ENCODE peak calls at places on chromosomes 5 and 9, in five cellular contexts. V is IMR-90, H is GM12878, M is HepG2, T is SK-N-SH. Y is an unnamed sample.

GRCh38 chr5:56279979-56280378 is 46.8 kb upstream of the ANKRD55 start:
- DNase-seq in V (peak), H (no peak), M (peak), T (no peak), Y (no peak)

GRCh38 chr5:172389578-172390112 is 64.7 kb downstream of the SH3PXD2B start:
- DNase-seq in V (no peak), H (no peak), M (no peak), T (no peak), Y (no peak)

GRCh38 chr9:74277532-74277931 is 219.6 kb upstream of the RORB start:
- DNase-seq in V (no peak), H (peak), M (no peak), T (no peak), Y (no peak)

GRCh38 chr5:101915559-101915958 is 380.5 kb downstream of the SLCO4C1 start:
- DNase-seq in V (no peak), H (no peak), M (no peak), T (no peak), Y (peak)

GRCh38 chr5:1298723-1299510 is 4.0 kb upstream of the TERT start:
- DNase-seq in V (no peak), H (no peak), M (no peak), T (no peak), Y (no peak)

GRCh38 chr5:58025825-58026224 is 434.1 kb downstream of the PLK2 start:
- DNase-seq in V (no peak), H (no peak), M (no peak), T (no peak), Y (no peak)

GRCh38 chr5:91266184-91266705 is 116.9 kb downstream of the ARRDC3 start:
- DNase-seq in V (peak), H (no peak), M (no peak), T (peak), Y (peak)

GRCh38 chr5:42812620-42813019 is 928 bp upstream of the SELENOP start:
- DNase-seq in V (no peak), H (no peak), M (no peak), T (no peak), Y (no peak)

GRCh38 chr5:107673106-107673367 is 2.3 kb upstream of the EFNA5 start:
- DNase-seq in V (peak), H (no peak), M (no peak), T (no peak), Y (no peak)

GRCh38 chr9:127583605-127584053 is 28.4 kb upstream of the STXBP1 start:
- DNase-seq in V (peak), H (no peak), M (no peak), T (no peak), Y (no peak)

GRCh38 chr5:36876389-36876964 is at the start of gene NIPBL:
- DNase-seq in V (peak), H (peak), M (peak), T (peak), Y (peak)

GRCh38 chr5:80782626-80783025 is 127.8 kb upstream of the DHFR start:
- DNase-seq in V (no peak), H (no peak), M (no peak), T (no peak), Y (no peak)

GRCh38 chr9:32431196-32431595 is 46.8 kb downstream of the ACO1 start:
- DNase-seq in V (peak), H (no peak), M (no peak), T (no peak), Y (no peak)

GRCh38 chr5:99646011-99646647 is 717.3 kb upstream of the CHD1 start:
- DNase-seq in V (no peak), H (no peak), M (no peak), T (no peak), Y (no peak)
- TF ChIP-seq RFX5 in V (no peak), H (no peak), M (no peak), T (no peak), Y (no peak)

GRCh38 chr9:129408535-129409215 is 212.2 kb downstream of the C9orf50 start:
- DNase-seq in V (no peak), H (no peak), M (no peak), T (peak), Y (no peak)
- H3K27ac ChIP-seq in V (no peak), H (no peak), M (no peak), T (peak), Y (peak)

DNA sequence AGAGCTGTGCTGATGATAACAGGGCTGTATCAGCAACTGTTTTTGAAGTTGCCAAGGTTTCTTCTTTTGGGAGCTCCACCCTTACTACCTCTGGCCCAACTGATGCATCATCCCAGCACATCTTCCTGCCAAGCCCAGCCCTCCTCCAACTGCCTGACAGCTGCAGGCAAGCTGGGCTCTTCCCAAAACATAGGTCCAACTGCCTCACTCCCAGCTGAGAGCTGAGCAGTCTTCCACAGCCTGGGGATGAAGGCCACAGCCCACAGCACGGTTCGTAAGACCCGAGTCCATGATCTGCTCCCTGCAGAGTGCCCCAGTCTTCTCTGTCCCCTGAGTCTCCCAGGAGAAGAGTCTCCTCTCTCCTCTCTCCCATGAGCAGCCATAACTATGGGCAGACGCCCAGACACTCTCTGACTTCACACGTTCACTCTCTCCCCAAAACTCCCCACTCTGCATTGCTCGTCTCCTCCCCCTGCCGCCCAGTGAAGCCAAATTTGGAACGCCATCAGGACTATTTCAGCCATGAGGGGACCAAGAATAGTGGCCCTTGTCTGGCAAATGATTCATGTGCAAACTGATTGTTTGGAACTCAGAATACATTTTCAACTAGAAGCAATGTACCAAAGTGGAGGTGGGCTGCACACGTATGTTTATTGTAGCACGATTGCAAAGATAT is 21.0 kb downstream of the CMBL start:
- DNase-seq in V (peak), H (no peak), M (no peak), T (no peak), Y (no peak)
- TF ChIP-seq RFX5 in V (no peak), H (no peak), M (no peak), T (no peak), Y (no peak)

GRCh38 chr5:112366987-112367386 is 52.1 kb downstream of the EPB41L4A start:
- DNase-seq in V (no peak), H (no peak), M (peak), T (peak), Y (peak)
- H3K27ac ChIP-seq in V (no peak), H (no peak), M (no peak), T (no peak), Y (no peak)

GRCh38 chr5:10988637-10989036 is 227.6 kb upstream of the DAP start:
- DNase-seq in V (no peak), H (no peak), M (no peak), T (no peak), Y (no peak)
- TF ChIP-seq RFX5 in V (no peak), H (no peak), M (no peak), T (no peak), Y (no peak)

GRCh38 chr5:16863380-16864007 is 72.6 kb downstream of the MYO10 start:
- DNase-seq in V (no peak), H (no peak), M (no peak), T (no peak), Y (no peak)
- H3K27ac ChIP-seq in V (peak), H (no peak), M (no peak), T (no peak), Y (peak)

DNA sequence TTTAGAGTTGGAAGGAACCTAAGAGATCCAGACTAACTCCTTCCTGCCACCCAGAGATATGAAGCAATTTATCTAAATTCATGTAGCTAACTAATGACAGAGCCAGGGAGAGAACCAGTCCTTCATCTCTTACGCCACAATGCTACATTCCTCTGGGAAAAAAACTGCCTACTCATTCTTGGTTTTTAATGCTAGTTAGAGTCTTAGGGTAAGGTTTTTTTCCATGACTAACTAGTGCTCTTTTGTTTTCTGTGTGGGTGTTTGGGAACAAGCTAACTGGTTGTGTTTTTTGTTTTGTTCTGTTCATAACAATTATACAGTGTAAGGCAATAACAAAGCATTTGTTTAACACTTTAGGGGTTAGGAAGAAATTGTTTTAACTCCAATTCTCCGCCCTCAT is 52.4 kb downstream of the SLC44A1 start:
- DNase-seq in V (peak), H (no peak), M (peak), T (no peak), Y (peak)
- TF ChIP-seq RFX5 in V (no peak), H (no peak), M (no peak), T (no peak), Y (no peak)

GRCh38 chr5:150038547-150038946 is 38.0 kb downstream of the HMGXB3 start:
- DNase-seq in V (no peak), H (no peak), M (no peak), T (no peak), Y (no peak)

GRCh38 chr5:150035139-150035893 is 34.8 kb downstream of the HMGXB3 start:
- DNase-seq in V (no peak), H (peak), M (no peak), T (no peak), Y (no peak)

GRCh38 chr5:150034677-150035076 is 34.1 kb downstream of the HMGXB3 start:
- DNase-seq in V (peak), H (no peak), M (no peak), T (no peak), Y (no peak)

GRCh38 chr5:150033334-150033733 is 32.8 kb downstream of the HMGXB3 start:
- DNase-seq in V (no peak), H (no peak), M (no peak), T (no peak), Y (no peak)

GRCh38 chr5:150036513-150036912 is 36.0 kb downstream of the HMGXB3 start:
- DNase-seq in V (peak), H (no peak), M (no peak), T (no peak), Y (peak)
- H3K27ac ChIP-seq in V (no peak), H (no peak), M (no peak), T (peak), Y (no peak)

DNA sequence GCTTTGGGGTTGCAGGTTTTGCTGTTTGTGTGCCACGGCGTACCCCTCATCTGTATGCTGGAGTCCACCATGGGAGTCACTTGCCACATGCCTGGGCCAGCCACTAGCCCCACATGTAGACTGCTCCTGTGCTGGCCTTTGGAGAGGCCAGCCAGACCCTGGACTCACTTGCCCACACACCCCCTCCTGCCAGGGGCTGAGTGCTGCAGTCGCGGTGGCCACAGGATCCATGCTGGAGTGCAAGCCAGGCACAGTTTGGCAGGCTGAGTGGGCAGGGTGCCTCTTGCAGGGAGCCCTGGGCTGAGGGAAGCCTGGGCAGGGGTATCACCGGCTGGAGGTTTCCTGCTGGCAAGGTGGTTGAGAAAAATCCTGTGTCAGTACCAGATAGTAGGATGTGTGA is 25.6 kb upstream of the GCNT1 start:
- DNase-seq in V (no peak), H (no peak), M (no peak), T (no peak), Y (no peak)
- TF ChIP-seq RFX5 in V (no peak), H (no peak), M (no peak), T (no peak), Y (no peak)